ENCODE peak calls at places on chromosome 19, in five cellular contexts. P is upper lobe of right lung, C is astrocyte of the cerebellum, I is right lobe of liver, E is choroid plexus epithelial cell. B is an unnamed sample.

GRCh38 chr19:32928806-32929205 is 43.0 kb downstream of the CEP89 start:
- DNase-seq in P (no peak), C (no peak), I (no peak), E (peak; percentile 7), B (no peak)

GRCh38 chr19:51687791-51688664 is 5.1 kb upstream of the SPACA6 start:
- DNase-seq in P (no peak), C (no peak), I (no peak), E (peak; percentile 53), B (no peak)

GRCh38 chr19:41263042-41263849 is 926 bp upstream of the HNRNPUL1 start:
- DNase-seq in P (peak; percentile 83), C (peak; percentile 44), I (peak; percentile 73), E (peak; percentile 88), B (no peak)

GRCh38 chr19:31548941-31549340 is 199.7 kb upstream of the TSHZ3 start:
- DNase-seq in P (no peak), C (no peak), I (no peak), E (peak; percentile 69), B (no peak)

GRCh38 chr19:45640849-45641273 is 1.7 kb upstream of the EML2 start:
- DNase-seq in P (peak; percentile 72), C (no peak), I (no peak), E (no peak), B (no peak)

GRCh38 chr19:11699931-11700794 is 38.6 kb downstream of the ZNF823 start:
- DNase-seq in P (no peak), C (peak; percentile 11), I (no peak), E (peak; percentile 69), B (no peak)

GRCh38 chr19:45667620-45668341 is at the start of gene GIPR:
- DNase-seq in P (peak; percentile 84), C (no peak), I (peak; percentile 60), E (no peak), B (no peak)

GRCh38 chr19:33863436-33863835 is 66.8 kb downstream of the KCTD15 start:
- DNase-seq in P (no peak), C (no peak), I (no peak), E (no peak), B (no peak)

GRCh38 chr19:10639836-10640235 is 14.3 kb upstream of the ILF3 start:
- DNase-seq in P (no peak), C (no peak), I (no peak), E (no peak), B (no peak)

GRCh38 chr19:19860756-19861390 is 4.8 kb upstream of the ZNF253 start:
- DNase-seq in P (no peak), C (no peak), I (no peak), E (peak; percentile 22), B (no peak)

GRCh38 chr19:4597975-4598671 is 38.6 kb upstream of the SEMA6B start:
- DNase-seq in P (no peak), C (no peak), I (no peak), E (no peak), B (no peak)

DNA sequence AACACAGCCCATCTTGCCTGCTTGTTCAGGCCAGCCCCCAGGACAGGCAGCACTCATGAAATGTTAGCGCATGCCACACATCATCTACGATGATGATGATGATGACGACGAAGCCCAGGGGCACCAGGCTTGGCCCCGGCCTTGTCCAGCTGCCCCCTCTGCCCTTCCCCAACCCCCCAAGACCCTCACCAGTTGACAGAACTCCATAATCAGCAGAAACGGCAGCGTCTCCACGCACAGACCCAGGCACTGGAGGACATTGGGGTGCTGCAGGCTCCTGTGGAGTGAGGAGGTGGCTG is 9.0 kb downstream of the LMTK3 start:
- DNase-seq in P (no peak), C (no peak), I (no peak), E (no peak), B (no peak)
- H3K4me3 ChIP-seq in P (peak overlapping the region; percentile 43), C (no peak overlapping the region), I (no peak overlapping the region), E (no peak overlapping the region), B (peak overlapping the region; percentile 28)

GRCh38 chr19:35994868-35995654 is at the start of gene SDHAF1:
- DNase-seq in P (peak; percentile 99), C (peak; percentile 78), I (peak; percentile 99), E (peak; percentile 95), B (peak; percentile 54)
- TF ChIP-seq CTCF in P (no peak), C (no peak), I (no peak), E (no peak), B (no peak)

GRCh38 chr19:35029737-35030256 is 473 bp upstream of the SCN1B start:
- DNase-seq in P (no peak), C (no peak), I (no peak), E (no peak), B (no peak)
- H3K4me3 ChIP-seq in P (peak overlapping the region; percentile 37), C (peak overlapping the region; percentile 32), I (peak overlapping the region; percentile 51), E (peak overlapping the region; percentile 60), B (peak overlapping the region; percentile 12)

GRCh38 chr19:662962-663681 is at the start of gene RNF126:
- DNase-seq in P (peak; percentile 96), C (peak; percentile 60), I (peak; percentile 94), E (peak; percentile 92), B (no peak)
- TF ChIP-seq CTCF in P (no peak), C (no peak), I (no peak), E (no peak), B (no peak)

DNA sequence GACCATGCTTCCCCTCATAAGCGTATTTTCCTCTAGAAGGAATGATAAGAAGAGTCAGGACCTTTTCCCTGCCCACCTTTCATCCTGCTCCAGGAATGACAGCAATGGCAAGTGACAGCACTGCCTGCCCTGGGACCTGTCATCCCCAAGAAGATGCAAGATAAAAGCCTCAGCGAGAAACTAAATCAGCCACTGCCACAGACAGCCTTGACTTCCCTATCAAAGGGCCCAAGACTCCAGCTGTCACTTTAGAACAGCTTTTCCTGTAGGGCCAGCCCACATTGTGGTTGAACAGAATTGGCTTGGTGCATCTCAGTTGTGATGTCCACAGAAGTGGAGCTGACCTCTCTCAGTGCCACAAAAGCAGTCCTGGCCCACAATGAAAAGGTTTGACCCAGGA is 1.1 kb downstream of the RAB8A start:
- DNase-seq in P (no peak), C (no peak), I (no peak), E (no peak), B (no peak)
- H3K4me3 ChIP-seq in P (peak overlapping the region; percentile 73), C (peak overlapping the region; percentile 99), I (peak overlapping the region; percentile 91), E (peak overlapping the region; percentile 77), B (no peak overlapping the region)

B was measured in kidney epithelial cell.